ENCODE peak calls at places on chromosomes 12 and 14, in eight cellular contexts. T is heart left ventricle, Z is psoas muscle, S is astrocyte, V is RWPE2, N is HL-60, H is prostate gland, J is uterus. B is an unnamed sample.

GRCh38 chr14:89351958-89352404 is 65.1 kb downstream of the FOXN3 start:
- DNase-seq in T (no peak), Z (no peak), S (no peak), V (no peak), N (no peak), H (no peak), J (peak), B (no peak)

GRCh38 chr12:121957831-121958515 is 39.6 kb downstream of the CFAP251 start:
- DNase-seq in T (no peak), Z (no peak), S (no peak), V (no peak), N (no peak), H (no peak), J (no peak), B (no peak)

GRCh38 chr12:87444039-87444438 is 585.2 kb downstream of the C12orf50 start:
- DNase-seq in T (no peak), Z (no peak), S (no peak), V (no peak), N (no peak), H (no peak), J (no peak), B (no peak)

GRCh38 chr12:1505576-1505975 is 88.8 kb downstream of the FBXL14 start:
- DNase-seq in T (no peak), Z (no peak), S (no peak), V (peak), N (no peak), H (no peak), J (no peak), B (no peak)

GRCh38 chr12:124395986-124396385 is 101.1 kb downstream of the RFLNA start:
- DNase-seq in T (no peak), Z (no peak), S (no peak), V (no peak), N (no peak), H (no peak), J (no peak), B (no peak)

GRCh38 chr14:91063119-91063518 is 2.7 kb upstream of the RPS6KA5 start:
- DNase-seq in T (no peak), Z (no peak), S (no peak), V (no peak), N (peak), H (no peak), J (no peak), B (no peak)

GRCh38 chr14:64704743-64705405 is 650 bp downstream of the PLEKHG3 start:
- DNase-seq in T (no peak), Z (peak), S (no peak), V (peak), N (no peak), H (peak), J (peak), B (no peak)

GRCh38 chr14:100304825-100305445 is 1.3 kb downstream of the SLC25A29 start:
- DNase-seq in T (peak), Z (no peak), S (peak), V (no peak), N (no peak), H (peak), J (peak), B (peak)

GRCh38 chr14:95480109-95480886 is 36.2 kb downstream of the SYNE3 start:
- DNase-seq in T (peak), Z (peak), S (no peak), V (no peak), N (no peak), H (no peak), J (peak), B (no peak)

GRCh38 chr14:32571995-32572866 is 243.1 kb downstream of the AKAP6 start:
- DNase-seq in T (no peak), Z (no peak), S (no peak), V (no peak), N (no peak), H (no peak), J (no peak), B (no peak)

GRCh38 chr12:42322567-42322966 is 3.3 kb downstream of the ZCRB1 start:
- DNase-seq in T (no peak), Z (no peak), S (no peak), V (no peak), N (no peak), H (no peak), J (no peak), B (no peak)

GRCh38 chr12:64900540-64900939 is 76.1 kb downstream of the TBC1D30 start:
- DNase-seq in T (no peak), Z (no peak), S (peak), V (no peak), N (no peak), H (no peak), J (no peak), B (no peak)

GRCh38 chr12:42524716-42525115 is 64.8 kb downstream of the PRICKLE1 start:
- DNase-seq in T (no peak), Z (no peak), S (no peak), V (no peak), N (no peak), H (no peak), J (no peak), B (no peak)

DNA sequence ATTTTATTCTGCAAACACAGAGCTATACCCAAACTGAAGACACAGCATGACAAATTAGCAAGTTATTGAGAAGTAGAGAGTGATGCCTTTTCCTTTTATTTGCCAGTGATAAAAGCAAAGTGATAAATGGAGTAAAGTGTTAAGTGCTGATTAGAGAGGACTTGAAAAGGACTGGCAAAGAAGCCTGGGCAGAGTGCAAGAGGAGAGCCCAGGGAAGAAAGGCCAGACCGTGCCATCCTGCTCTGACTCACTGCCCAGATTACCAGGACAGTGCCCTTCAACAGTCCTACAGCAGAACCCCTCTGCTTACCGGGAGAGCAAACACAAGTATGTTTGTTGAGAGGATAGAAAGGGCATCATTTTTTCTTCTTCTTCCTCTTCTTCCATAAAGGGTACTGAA is 106.5 kb downstream of the ETV6 start:
- DNase-seq in T (peak), Z (no peak), S (no peak), V (no peak), N (no peak), H (no peak), J (no peak), B (no peak)
- H3K4me3 ChIP-seq in T (no peak), Z (peak), S (no peak), V (no peak), N (no peak), H (no peak), J (no peak), B (no peak)

GRCh38 chr12:94929780-94930179 is 73.7 kb downstream of the NDUFA12 start:
- DNase-seq in T (no peak), Z (no peak), S (no peak), V (no peak), N (no peak), H (no peak), J (no peak), B (no peak)
- H3K27ac ChIP-seq in T (no peak), Z (no peak), S (no peak), V (no peak), N (no peak), H (no peak), J (no peak), B (no peak)

DNA sequence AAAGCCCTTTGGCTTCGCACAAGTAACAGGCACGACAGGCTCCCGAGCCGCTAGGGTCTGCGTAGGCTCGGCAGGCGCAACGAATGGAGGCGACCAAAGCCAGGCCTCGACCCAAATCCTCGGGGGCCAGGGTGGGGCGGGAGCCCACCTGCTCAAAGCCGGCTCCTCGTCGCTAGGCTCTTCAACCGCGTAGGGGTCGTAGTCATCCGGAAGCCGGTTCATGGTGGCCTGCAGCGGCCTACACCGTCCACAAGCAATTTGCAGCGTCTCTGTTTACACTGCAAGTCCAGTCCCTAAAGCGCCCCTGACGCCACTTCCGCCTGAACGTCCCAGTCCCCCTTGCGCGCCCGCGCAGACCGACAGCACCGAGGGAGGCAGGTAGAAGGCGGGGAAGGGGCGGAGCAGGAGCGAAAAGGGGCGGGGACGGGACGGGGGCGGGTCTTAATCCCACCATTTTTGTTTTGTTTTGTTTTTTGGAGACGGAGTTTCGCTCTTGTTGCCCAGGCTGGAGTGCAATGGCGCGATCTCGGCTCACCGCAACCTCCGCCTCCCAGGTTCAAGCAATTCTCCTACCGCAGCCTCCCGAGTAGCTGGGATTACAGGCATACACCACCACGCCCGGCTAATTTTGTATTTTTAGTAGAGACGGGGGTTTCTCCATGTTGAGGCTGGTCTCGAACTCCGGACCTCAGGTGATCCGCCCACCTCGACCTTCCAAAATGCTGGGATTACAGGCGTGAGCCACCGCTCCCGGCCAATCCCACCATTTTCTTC is at the start of gene EAPP:
- DNase-seq in T (peak), Z (peak), S (peak), V (peak), N (peak), H (peak), J (peak), B (peak)
- TF ChIP-seq CTCF in T (no peak), Z (no peak), S (no peak), V (peak), N (no peak), H (no peak), J (peak), B (no peak)

DNA sequence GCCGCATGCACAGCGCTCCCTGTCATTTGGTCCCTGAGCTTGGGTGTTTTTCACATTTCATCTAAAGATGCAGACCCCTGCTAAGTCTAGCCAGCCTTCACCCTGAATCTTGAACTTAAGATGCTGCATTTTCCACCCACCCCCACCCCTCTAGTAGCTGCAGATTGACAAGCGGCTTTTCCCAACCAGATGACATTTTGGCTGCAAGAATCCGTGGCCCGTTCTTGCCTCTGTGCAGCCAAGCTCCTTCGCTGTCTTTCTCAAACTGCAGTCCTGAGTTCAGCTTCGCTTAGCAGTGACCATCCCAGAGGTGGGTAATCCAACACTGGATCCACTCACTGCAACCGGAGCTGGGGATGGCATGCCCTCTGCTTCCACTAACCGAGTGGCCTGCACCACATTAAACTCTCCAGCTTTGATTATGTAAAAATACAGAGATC is 757 bp upstream of the NFYB start:
- DNase-seq in T (no peak), Z (peak), S (no peak), V (no peak), N (no peak), H (no peak), J (peak), B (peak)
- H3K4me3 ChIP-seq in T (peak), Z (peak), S (peak), V (peak), N (no peak), H (peak), J (peak), B (peak)

DNA sequence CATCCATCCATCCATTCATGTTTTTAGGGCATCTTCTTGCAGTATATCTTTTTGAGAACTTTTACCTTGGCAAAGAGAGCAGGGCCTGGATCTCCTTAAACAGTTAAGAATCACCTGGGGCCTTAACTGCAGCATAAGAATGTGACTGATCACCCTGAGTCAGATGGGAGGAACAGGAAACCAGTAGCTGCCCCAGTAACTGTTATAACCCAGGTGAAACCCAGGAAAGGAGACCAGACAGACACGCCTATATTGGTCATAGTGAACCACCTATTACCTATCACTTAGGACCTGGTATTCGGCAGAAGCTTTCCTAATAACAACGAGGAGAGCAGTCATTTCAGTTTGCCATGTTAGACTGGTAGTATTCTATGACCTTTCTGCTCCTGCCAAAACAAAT is 43.4 kb upstream of the NR2C1 start:
- DNase-seq in T (no peak), Z (no peak), S (no peak), V (peak), N (no peak), H (peak), J (no peak), B (no peak)
- H3K27ac ChIP-seq in T (no peak), Z (no peak), S (no peak), V (peak), N (no peak), H (peak), J (peak), B (no peak)

GRCh38 chr14:44657688-44658388 is 150.8 kb upstream of the FSCB start:
- DNase-seq in T (no peak), Z (no peak), S (peak), V (no peak), N (no peak), H (no peak), J (no peak), B (no peak)
- TF ChIP-seq CTCF in T (no peak), Z (no peak), S (peak), V (peak), N (no peak), H (no peak), J (no peak), B (no peak)

DNA sequence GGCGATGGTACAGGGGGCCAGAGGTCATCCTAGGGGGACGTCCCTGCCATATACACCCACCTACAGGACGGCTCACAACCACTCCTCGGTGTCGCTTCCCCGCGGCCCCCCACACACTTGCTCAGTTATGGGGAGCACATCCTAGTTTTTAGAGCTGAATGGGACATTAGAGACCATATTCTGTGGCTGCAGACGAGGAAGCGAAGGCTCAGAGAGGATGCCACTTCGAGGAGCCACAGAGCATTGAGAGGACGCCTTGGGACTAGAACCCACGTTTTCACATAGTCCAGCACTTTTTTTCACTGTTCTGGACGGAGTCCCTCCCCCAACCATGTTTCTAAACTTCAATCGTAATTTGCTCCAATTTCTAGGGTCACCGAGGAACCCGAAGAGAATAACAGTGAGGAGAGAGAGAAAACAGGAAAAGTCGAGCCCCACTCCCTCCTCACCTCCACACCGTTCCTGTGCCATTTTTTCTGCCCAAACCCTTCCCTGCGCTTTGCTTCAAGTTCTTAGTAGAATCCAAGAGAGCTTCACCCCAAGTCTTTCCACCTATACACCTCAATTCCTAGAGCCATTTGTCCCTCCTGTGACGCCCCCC is 636 bp upstream of the ASCL1 start:
- DNase-seq in T (no peak), Z (no peak), S (no peak), V (no peak), N (no peak), H (no peak), J (no peak), B (no peak)
- H3K4me3 ChIP-seq in T (no peak), Z (no peak), S (no peak), V (no peak), N (no peak), H (no peak), J (no peak), B (peak)

GRCh38 chr14:103451401-103451800 is 66.2 kb downstream of the MARK3 start:
- DNase-seq in T (no peak), Z (no peak), S (no peak), V (no peak), N (no peak), H (no peak), J (no peak), B (no peak)

GRCh38 chr14:103448097-103448496 is 62.9 kb downstream of the MARK3 start:
- DNase-seq in T (no peak), Z (no peak), S (no peak), V (no peak), N (no peak), H (no peak), J (no peak), B (no peak)

GRCh38 chr14:103450423-103450822 is 65.2 kb downstream of the MARK3 start:
- DNase-seq in T (no peak), Z (no peak), S (no peak), V (no peak), N (no peak), H (no peak), J (no peak), B (no peak)

GRCh38 chr14:103445783-103446182 is 60.6 kb downstream of the MARK3 start:
- DNase-seq in T (no peak), Z (no peak), S (peak), V (no peak), N (no peak), H (no peak), J (no peak), B (no peak)

DNA sequence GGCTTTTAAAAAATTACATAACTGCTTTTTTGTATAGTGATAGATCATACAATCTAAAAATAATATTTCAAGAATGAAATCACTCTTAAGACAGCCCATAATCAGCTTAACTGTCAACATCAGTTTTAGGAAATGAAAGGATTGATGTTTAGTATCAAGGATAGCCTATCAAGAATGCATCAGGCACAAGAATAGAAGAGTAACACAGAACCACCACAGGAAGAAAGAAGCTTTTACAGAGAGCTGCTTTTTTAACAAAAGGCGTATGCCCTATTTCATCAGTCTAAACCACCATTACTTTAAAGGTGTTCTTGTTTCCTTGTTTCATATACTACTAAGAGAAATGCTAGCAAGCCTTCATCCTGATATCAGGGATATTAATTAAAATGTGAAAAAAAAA is 64.5 kb downstream of the MARK3 start:
- DNase-seq in T (no peak), Z (no peak), S (no peak), V (no peak), N (no peak), H (no peak), J (no peak), B (no peak)
- H3K27ac ChIP-seq in T (no peak), Z (no peak), S (no peak), V (no peak), N (no peak), H (no peak), J (no peak), B (no peak)

DNA sequence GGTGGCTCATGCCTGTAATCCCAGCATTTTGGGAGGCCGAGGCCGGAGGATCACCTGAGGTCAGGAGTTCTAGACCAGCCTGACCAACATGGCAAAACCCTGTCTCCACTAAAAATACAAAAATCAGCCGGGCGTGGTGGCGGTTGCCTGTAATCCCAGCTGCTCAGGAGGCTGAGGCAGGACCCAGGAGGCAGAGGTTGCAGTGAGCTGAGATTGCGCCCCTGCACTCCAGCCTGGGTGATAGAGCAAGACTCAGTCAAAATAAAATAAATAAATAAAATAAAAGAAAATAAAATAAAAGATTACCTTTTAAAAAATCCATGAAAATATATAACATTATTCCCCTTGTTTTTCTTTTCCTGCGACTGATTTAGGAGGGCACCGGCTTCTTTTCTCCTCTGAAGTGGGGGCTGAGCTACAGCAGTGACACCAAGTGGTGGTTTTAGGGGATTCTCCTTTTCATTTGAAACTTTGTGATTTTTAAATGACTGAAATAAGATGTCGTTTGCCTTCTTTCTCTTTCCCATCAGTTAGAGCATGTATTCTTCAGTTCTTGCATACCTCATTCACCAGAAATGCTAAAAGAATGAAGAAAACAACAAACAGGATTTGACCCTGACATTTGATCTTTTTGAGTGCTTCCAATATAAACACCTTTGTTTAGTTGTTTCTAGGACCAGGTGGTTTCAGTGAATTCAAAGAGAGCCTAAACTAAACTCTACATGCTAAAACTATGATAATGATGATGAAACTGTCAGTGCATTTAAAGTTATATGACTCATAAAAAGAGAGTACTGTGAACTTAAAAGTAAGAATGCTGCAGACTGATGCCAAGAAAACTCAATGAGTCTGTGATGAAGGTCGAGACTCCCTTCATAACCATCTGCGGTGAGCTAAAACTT is 22.6 kb upstream of the PKP2 start:
- DNase-seq in T (no peak), Z (no peak), S (peak), V (no peak), N (no peak), H (no peak), J (no peak), B (peak)
- TF ChIP-seq CTCF in T (peak), Z (peak), S (peak), V (peak), N (no peak), H (peak), J (peak), B (peak)

GRCh38 chr14:103521438-103521961 is 1.1 kb downstream of the CKB start:
- DNase-seq in T (peak), Z (no peak), S (no peak), V (no peak), N (no peak), H (no peak), J (no peak), B (no peak)

GRCh38 chr14:103522028-103522581 is 525 bp downstream of the CKB start:
- DNase-seq in T (no peak), Z (peak), S (no peak), V (peak), N (no peak), H (no peak), J (peak), B (no peak)

GRCh38 chr14:103524002-103524785 is 1.6 kb upstream of the CKB start:
- DNase-seq in T (no peak), Z (no peak), S (no peak), V (no peak), N (no peak), H (no peak), J (no peak), B (no peak)

GRCh38 chr14:103522649-103523582 is at the start of gene CKB:
- DNase-seq in T (peak), Z (peak), S (no peak), V (no peak), N (no peak), H (peak), J (peak), B (peak)

GRCh38 chr14:103523583-103523969 is 946 bp upstream of the CKB start:
- DNase-seq in T (no peak), Z (no peak), S (no peak), V (no peak), N (no peak), H (no peak), J (no peak), B (no peak)
- H3K4me3 ChIP-seq in T (no peak), Z (no peak), S (no peak), V (no peak), N (no peak), H (no peak), J (no peak), B (no peak)